ENCODE peak calls at places on chromosomes 5 and 9, in four cellular contexts. Q is OCI-LY7, X is Ammon's horn, G is Kasumi-1. V is an unnamed sample.

GRCh38 chr9:86731511-86731993 is 215.8 kb downstream of the GAS1 start:
- DNase-seq in Q (no peak), G (no peak), X (no peak), V (no peak)

GRCh38 chr5:83322273-83322924 is 149.1 kb upstream of the VCAN start:
- DNase-seq in X (no peak), G (no peak), Q (no peak), V (no peak)

GRCh38 chr5:173753307-173754168 is 134.6 kb upstream of the CPEB4 start:
- DNase-seq in X (no peak), Q (no peak), G (no peak), V (no peak)

GRCh38 chr5:1324301-1324700 is 20.6 kb downstream of the CLPTM1L start:
- DNase-seq in X (no peak), G (no peak), Q (no peak), V (no peak)

GRCh38 chr5:141846031-141846430 is 32.2 kb downstream of the PCDH1 start:
- DNase-seq in X (peak; percentile 95), G (no peak), Q (no peak), V (no peak)

GRCh38 chr9:105114956-105115728 is 129.3 kb upstream of the SLC44A1 start:
- DNase-seq in Q (peak; percentile 47), G (peak; percentile 74), X (peak; percentile 38), V (peak; percentile 56)

GRCh38 chr9:18829858-18830257 is 203.2 kb downstream of the SAXO1 start:
- DNase-seq in Q (no peak), X (no peak), G (no peak), V (no peak)

GRCh38 chr5:131363811-131364506 is 100.1 kb downstream of the CDC42SE2 start:
- DNase-seq in X (no peak), Q (no peak), G (no peak), V (no peak)

GRCh38 chr5:109239501-109239900 is 170.3 kb downstream of the PJA2 start:
- DNase-seq in X (no peak), Q (no peak), G (no peak), V (no peak)

GRCh38 chr5:39062530-39062929 is 11.7 kb downstream of the RICTOR start:
- DNase-seq in Q (no peak), X (no peak), G (no peak), V (no peak)

GRCh38 chr9:108012405-108012804 is 522.8 kb upstream of the KLF4 start:
- DNase-seq in G (no peak), X (no peak), Q (no peak), V (no peak)

GRCh38 chr5:14366763-14367162 is 214.8 kb upstream of the OTULINL start:
- DNase-seq in Q (no peak), G (no peak), X (no peak), V (no peak)

GRCh38 chr5:132437604-132438275 is 52.8 kb downstream of the IRF1 start:
- DNase-seq in Q (peak; percentile 82), X (peak; percentile 66), G (peak; percentile 89), V (peak; percentile 59)

GRCh38 chr9:18390393-18390792 is 83.6 kb upstream of the ADAMTSL1 start:
- DNase-seq in Q (no peak), X (no peak), G (no peak), V (no peak)

GRCh38 chr9:72628191-72628590 is 106.8 kb downstream of the TMC1 start:
- DNase-seq in Q (no peak), X (no peak), G (no peak), V (no peak)

GRCh38 chr5:154385236-154385512 is 60.6 kb upstream of the SAP30L start:
- DNase-seq in G (no peak), Q (peak; percentile 4), X (peak; percentile 42), V (no peak)

GRCh38 chr5:141039517-141039916 is 11.7 kb upstream of the PCDHB1 start:
- DNase-seq in G (no peak), X (no peak), Q (no peak), V (no peak)

GRCh38 chr5:14659821-14660607 is 4.5 kb upstream of the OTULIN start:
- DNase-seq in G (no peak), Q (no peak), X (no peak), V (no peak)

GRCh38 chr5:77211013-77211690 is 672 bp downstream of the PDE8B start:
- DNase-seq in Q (no peak), X (no peak), G (no peak), V (no peak)

GRCh38 chr5:141094481-141095262 is at the start of gene PCDHB2:
- DNase-seq in G (no peak), Q (no peak), X (peak; percentile 70), V (peak; percentile 70)

GRCh38 chr9:78131969-78132687 is 100.5 kb upstream of the GNAQ start:
- DNase-seq in X (peak; percentile 70), Q (no peak), G (no peak), V (no peak)

GRCh38 chr9:33263131-33263935 is 1.2 kb downstream of the BAG1 start:
- DNase-seq in X (peak; percentile 59), Q (peak; percentile 43), G (peak; percentile 21), V (peak; percentile 28)

GRCh38 chr9:5784526-5785315 is 48.2 kb downstream of the ERMP1 start:
- DNase-seq in G (no peak), Q (no peak), X (no peak), V (no peak)

GRCh38 chr5:3359642-3360041 is 236.0 kb upstream of the IRX1 start:
- DNase-seq in Q (no peak), X (no peak), G (no peak), V (peak; percentile 39)

GRCh38 chr5:111670826-111671492 is 86.0 kb downstream of the NREP start:
- DNase-seq in G (no peak), Q (no peak), X (no peak), V (no peak)

GRCh38 chr5:80215523-80215922 is 40.3 kb downstream of the SERINC5 start:
- DNase-seq in G (no peak), Q (no peak), X (no peak), V (no peak)

V was measured in MM.1S.